ENCODE peak calls at places on chromosomes 2 and 18, in four cellular contexts. One of them, this sample, is unnamed.

GRCh38 chr18:527136-527535 is 26.6 kb upstream of the COLEC12 start:
- DNase-seq in HepG2: no peak
- DNase-seq in WTC11: no peak
- DNase-seq in A549: no peak
- DNase-seq in this sample: no peak

GRCh38 chr2:219386532-219387280 is 1.0 kb downstream of the DNPEP start:
- DNase-seq in WTC11: peak
- DNase-seq in HepG2: no peak
- DNase-seq in A549: no peak
- DNase-seq in this sample: no peak

GRCh38 chr2:74525717-74526648 is at the start of gene DQX1:
- DNase-seq in HepG2: peak
- DNase-seq in A549: no peak
- DNase-seq in WTC11: no peak
- DNase-seq in this sample: peak

GRCh38 chr2:169363027-169363569 is 764 bp upstream of the LRP2 start:
- DNase-seq in WTC11: no peak
- DNase-seq in HepG2: no peak
- DNase-seq in A549: no peak
- DNase-seq in this sample: no peak

GRCh38 chr2:14866953-14867352 is 234.4 kb downstream of the LRATD1 start:
- DNase-seq in A549: no peak
- DNase-seq in WTC11: no peak
- DNase-seq in HepG2: no peak
- DNase-seq in this sample: no peak

GRCh38 chr2:38106420-38107182 is 30.6 kb upstream of the CYP1B1 start:
- DNase-seq in A549: no peak
- DNase-seq in WTC11: no peak
- DNase-seq in HepG2: no peak
- DNase-seq in this sample: no peak

GRCh38 chr2:204027105-204027504 is 90.5 kb downstream of the ICOS start:
- DNase-seq in A549: no peak
- DNase-seq in WTC11: no peak
- DNase-seq in HepG2: no peak
- DNase-seq in this sample: no peak

GRCh38 chr2:124542932-124543640 is 518.0 kb downstream of the CNTNAP5 start:
- DNase-seq in WTC11: no peak
- DNase-seq in A549: no peak
- DNase-seq in HepG2: no peak
- DNase-seq in this sample: no peak

GRCh38 chr2:14673351-14673875 is 40.9 kb downstream of the LRATD1 start:
- DNase-seq in HepG2: no peak
- DNase-seq in WTC11: no peak
- DNase-seq in A549: no peak
- DNase-seq in this sample: no peak

GRCh38 chr2:144456680-144457079 is 63.2 kb downstream of the ZEB2 start:
- DNase-seq in HepG2: no peak
- DNase-seq in A549: peak
- DNase-seq in WTC11: no peak
- DNase-seq in this sample: peak

GRCh38 chr2:129441610-129442009 is 537.9 kb upstream of the RAB6C start:
- DNase-seq in WTC11: no peak
- DNase-seq in HepG2: no peak
- DNase-seq in A549: no peak
- DNase-seq in this sample: no peak

GRCh38 chr2:86417961-86418360 is 23.2 kb upstream of the KDM3A start:
- DNase-seq in A549: no peak
- DNase-seq in WTC11: no peak
- DNase-seq in HepG2: no peak
- DNase-seq in this sample: no peak

DNA sequence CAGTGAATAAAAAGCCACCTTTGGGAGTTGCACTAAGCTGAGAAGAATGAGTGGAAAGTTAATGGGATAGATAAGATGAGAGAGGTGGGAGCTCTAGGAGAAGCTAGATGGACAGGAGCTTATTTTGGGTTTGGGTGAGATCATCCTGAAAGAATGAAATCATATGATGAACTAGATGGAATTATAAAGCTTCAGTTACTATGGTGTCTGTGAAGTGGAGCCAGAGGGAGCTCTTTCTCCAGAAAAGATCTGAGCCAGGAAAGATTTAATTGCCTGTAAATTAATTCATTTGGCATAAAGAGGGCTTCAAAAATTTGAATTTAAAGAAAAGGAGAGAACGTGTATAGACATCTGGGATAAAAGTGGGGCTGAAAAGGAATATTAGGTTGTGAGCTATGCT is 10.3 kb downstream of the DNAH6 start:
- DNase-seq in HepG2: no peak
- DNase-seq in A549: no peak
- DNase-seq in WTC11: no peak
- DNase-seq in this sample: no peak
- TF ChIP-seq NR3C1 in HepG2: no peak
- TF ChIP-seq NR3C1 in A549: no peak
- TF ChIP-seq NR3C1 in WTC11: no peak
- TF ChIP-seq NR3C1 in this sample: no peak

GRCh38 chr18:44569391-44570055 is 111.2 kb upstream of the SETBP1 start:
- DNase-seq in A549: no peak
- DNase-seq in WTC11: no peak
- DNase-seq in HepG2: no peak
- DNase-seq in this sample: no peak
- TF ChIP-seq NR3C1 in A549: no peak
- TF ChIP-seq NR3C1 in WTC11: no peak
- TF ChIP-seq NR3C1 in HepG2: no peak
- TF ChIP-seq NR3C1 in this sample: no peak

DNA sequence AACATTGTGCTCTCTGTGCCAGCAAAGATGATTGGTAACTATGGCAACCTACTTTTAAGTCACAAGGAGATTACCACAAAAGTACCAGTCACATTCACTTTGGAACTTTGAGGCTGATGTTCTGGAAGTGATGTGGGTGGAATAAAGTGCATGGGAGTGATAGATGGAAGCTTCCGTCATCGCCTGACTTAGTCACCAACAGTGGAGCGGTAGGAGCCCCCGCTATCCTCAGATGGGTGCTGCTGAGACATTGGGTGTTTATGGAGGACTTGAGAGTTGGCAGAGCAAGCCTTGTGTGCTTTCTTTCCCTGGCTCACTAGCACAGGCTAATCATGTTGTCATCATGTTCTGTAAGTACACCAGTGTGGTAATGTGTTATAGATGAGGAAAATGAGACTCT is 4.6 kb downstream of the PPP1R7 start:
- DNase-seq in HepG2: no peak
- DNase-seq in WTC11: no peak
- DNase-seq in A549: no peak
- DNase-seq in this sample: no peak
- TF ChIP-seq NR3C1 in HepG2: no peak
- TF ChIP-seq NR3C1 in WTC11: no peak
- TF ChIP-seq NR3C1 in A549: no peak
- TF ChIP-seq NR3C1 in this sample: no peak

GRCh38 chr2:117336496-117336895 is 478.0 kb upstream of the DDX18 start:
- DNase-seq in HepG2: no peak
- DNase-seq in WTC11: no peak
- DNase-seq in A549: no peak
- DNase-seq in this sample: no peak

GRCh38 chr2:117335967-117336366 is 478.5 kb upstream of the DDX18 start:
- DNase-seq in WTC11: no peak
- DNase-seq in A549: no peak
- DNase-seq in HepG2: no peak
- DNase-seq in this sample: no peak

GRCh38 chr2:117342415-117342814 is 472.1 kb upstream of the DDX18 start:
- DNase-seq in A549: no peak
- DNase-seq in HepG2: no peak
- DNase-seq in WTC11: no peak
- DNase-seq in this sample: no peak

DNA sequence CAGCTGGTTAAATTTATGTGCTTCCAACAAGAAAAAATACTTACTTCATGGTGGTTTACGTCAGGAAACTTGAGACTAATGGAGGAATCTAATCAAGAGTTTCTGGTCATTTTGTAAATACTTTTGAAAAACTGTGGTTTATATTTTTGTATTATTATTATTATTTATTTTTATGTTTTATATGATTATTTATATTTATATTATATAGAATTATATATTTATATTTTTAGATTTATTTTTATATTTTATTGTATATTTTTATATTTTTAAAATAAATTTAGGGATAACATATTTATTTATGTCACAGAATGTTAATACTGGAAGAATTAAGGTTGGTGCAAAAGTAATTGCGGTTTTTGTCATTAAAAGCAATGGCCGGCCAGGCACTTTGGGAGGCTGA is 474.5 kb upstream of the DDX18 start:
- DNase-seq in WTC11: no peak
- DNase-seq in HepG2: no peak
- DNase-seq in A549: no peak
- DNase-seq in this sample: no peak
- TF ChIP-seq NR3C1 in WTC11: no peak
- TF ChIP-seq NR3C1 in HepG2: no peak
- TF ChIP-seq NR3C1 in A549: no peak
- TF ChIP-seq NR3C1 in this sample: no peak

GRCh38 chr2:162043132-162043531 is 30.9 kb downstream of the DPP4 start:
- DNase-seq in HepG2: no peak
- DNase-seq in A549: no peak
- DNase-seq in WTC11: no peak
- DNase-seq in this sample: no peak

GRCh38 chr2:162050513-162050961 is 23.5 kb downstream of the DPP4 start:
- DNase-seq in A549: no peak
- DNase-seq in WTC11: no peak
- DNase-seq in HepG2: no peak
- DNase-seq in this sample: no peak

GRCh38 chr2:162041465-162041864 is 32.5 kb downstream of the DPP4 start:
- DNase-seq in WTC11: no peak
- DNase-seq in HepG2: no peak
- DNase-seq in A549: no peak
- DNase-seq in this sample: no peak

GRCh38 chr2:162038676-162039075 is 35.3 kb downstream of the DPP4 start:
- DNase-seq in A549: no peak
- DNase-seq in HepG2: no peak
- DNase-seq in WTC11: no peak
- DNase-seq in this sample: no peak

GRCh38 chr2:162044586-162044985 is 29.4 kb downstream of the DPP4 start:
- DNase-seq in WTC11: no peak
- DNase-seq in HepG2: no peak
- DNase-seq in A549: no peak
- DNase-seq in this sample: no peak
- TF ChIP-seq NR3C1 in WTC11: no peak
- TF ChIP-seq NR3C1 in HepG2: no peak
- TF ChIP-seq NR3C1 in A549: no peak
- TF ChIP-seq NR3C1 in this sample: no peak

GRCh38 chr2:20187331-20187730 is 37.6 kb downstream of the SDC1 start:
- DNase-seq in HepG2: no peak
- DNase-seq in A549: no peak
- DNase-seq in WTC11: no peak
- DNase-seq in this sample: no peak

GRCh38 chr2:20186855-20187187 is 38.1 kb downstream of the SDC1 start:
- DNase-seq in WTC11: no peak
- DNase-seq in A549: no peak
- DNase-seq in HepG2: no peak
- DNase-seq in this sample: no peak

GRCh38 chr2:20188201-20188600 is 36.7 kb downstream of the SDC1 start:
- DNase-seq in A549: no peak
- DNase-seq in HepG2: no peak
- DNase-seq in WTC11: no peak
- DNase-seq in this sample: no peak

GRCh38 chr2:20185176-20186022 is 39.5 kb downstream of the SDC1 start:
- DNase-seq in WTC11: no peak
- DNase-seq in HepG2: no peak
- DNase-seq in A549: no peak
- DNase-seq in this sample: no peak

GRCh38 chr2:20186078-20186854 is 38.7 kb downstream of the SDC1 start:
- DNase-seq in WTC11: no peak
- DNase-seq in A549: peak
- DNase-seq in HepG2: peak
- DNase-seq in this sample: peak
- TF ChIP-seq NR3C1 in WTC11: no peak
- TF ChIP-seq NR3C1 in A549: no peak
- TF ChIP-seq NR3C1 in HepG2: no peak
- TF ChIP-seq NR3C1 in this sample: no peak

DNA sequence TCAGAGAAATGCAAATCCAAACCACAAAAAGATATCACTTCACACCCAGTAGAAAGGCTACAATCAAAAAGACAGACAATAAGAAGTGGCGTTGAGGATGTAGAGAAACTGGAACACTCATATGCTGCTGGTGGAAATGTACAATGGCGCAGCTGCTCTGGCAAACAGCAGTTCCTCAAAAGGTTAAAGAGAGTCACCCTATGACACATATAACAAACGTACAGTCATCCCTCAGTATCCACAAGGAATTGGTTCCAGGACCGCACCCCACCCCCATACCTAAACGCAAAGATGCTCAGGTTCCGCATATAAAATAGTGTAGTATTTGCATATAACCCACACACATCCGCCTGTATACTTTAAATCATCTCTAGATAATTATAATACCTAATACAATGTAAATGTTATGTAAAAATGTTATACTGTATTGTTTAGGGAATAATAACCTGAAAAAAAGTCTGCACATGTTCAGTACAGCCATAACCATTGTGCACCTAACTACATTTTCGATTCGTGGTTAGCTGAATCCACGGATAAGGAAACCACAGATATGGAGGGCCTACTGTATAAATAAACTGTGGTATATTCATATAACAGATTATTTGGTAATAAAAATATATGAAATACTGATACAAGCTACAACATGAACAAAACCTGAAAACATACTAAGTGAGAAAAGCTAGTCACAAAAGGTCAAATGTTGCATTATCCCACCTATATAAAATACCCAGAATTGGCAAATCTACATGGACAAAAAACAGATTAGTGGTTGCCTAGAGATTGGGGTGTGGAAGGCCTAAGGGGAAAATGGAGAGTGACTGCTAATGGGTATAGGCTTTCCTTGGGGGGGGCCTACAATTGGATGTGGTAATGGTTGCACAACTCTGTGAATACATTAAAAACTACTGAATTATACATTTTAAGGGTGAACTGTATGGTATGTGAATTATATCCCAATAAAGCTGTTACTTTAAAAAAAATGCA is 37.5 kb downstream of the UXS1 start:
- DNase-seq in WTC11: no peak
- DNase-seq in A549: no peak
- DNase-seq in HepG2: no peak
- DNase-seq in this sample: no peak
- TF ChIP-seq NR3C1 in WTC11: no peak
- TF ChIP-seq NR3C1 in A549: no peak
- TF ChIP-seq NR3C1 in HepG2: no peak
- TF ChIP-seq NR3C1 in this sample: no peak

GRCh38 chr2:17879913-17880274 is 1.4 kb downstream of the KCNS3 start:
- DNase-seq in WTC11: no peak
- DNase-seq in HepG2: peak
- DNase-seq in A549: no peak
- DNase-seq in this sample: no peak
- TF ChIP-seq NR3C1 in WTC11: no peak
- TF ChIP-seq NR3C1 in HepG2: no peak
- TF ChIP-seq NR3C1 in A549: no peak
- TF ChIP-seq NR3C1 in this sample: no peak

GRCh38 chr18:22451796-22452195 is 34.1 kb upstream of the CTAGE1 start:
- DNase-seq in A549: no peak
- DNase-seq in HepG2: no peak
- DNase-seq in WTC11: peak
- DNase-seq in this sample: no peak
- TF ChIP-seq NR3C1 in A549: no peak
- TF ChIP-seq NR3C1 in HepG2: no peak
- TF ChIP-seq NR3C1 in WTC11: no peak
- TF ChIP-seq NR3C1 in this sample: no peak

This sample was measured in K562.